ENCODE peak calls at places on chromosomes 12 and 14, in four cellular contexts. U is HCEC 1CT, Q is GM18507, E is GM04504. F is an unnamed sample.

GRCh38 chr12:47747596-47748506 is 10.8 kb downstream of the RAPGEF3 start:
- DNase-seq in U (no peak), Q (no peak), E (no peak), F (no peak)

GRCh38 chr14:56650075-56650474 is 70.5 kb downstream of the TMEM260 start:
- DNase-seq in U (no peak), Q (no peak), E (no peak), F (no peak)

GRCh38 chr14:88868558-88869159 is 44.2 kb downstream of the TTC8 start:
- DNase-seq in U (peak; percentile 12), Q (no peak), E (no peak), F (no peak)

GRCh38 chr14:91059576-91060471 is 617 bp downstream of the RPS6KA5 start:
- DNase-seq in U (no peak), Q (no peak), E (peak; percentile 20), F (peak; percentile 75)

GRCh38 chr14:53715390-53715730 is 241.3 kb downstream of the BMP4 start:
- DNase-seq in U (peak; percentile 33), Q (no peak), E (peak; percentile 1), F (no peak)

GRCh38 chr14:68976160-68977067 is 2.7 kb downstream of the ACTN1 start:
- DNase-seq in U (peak; percentile 45), Q (no peak), E (no peak), F (peak; percentile 42)

GRCh38 chr12:16350682-16351081 is 3.2 kb downstream of the MGST1 start:
- DNase-seq in U (peak; percentile 94), Q (no peak), E (peak; percentile 82), F (no peak)

GRCh38 chr14:104510794-104511611 is 68.6 kb upstream of the C14orf180 start:
- DNase-seq in U (no peak), Q (no peak), E (no peak), F (peak; percentile 89)

GRCh38 chr12:104275689-104276088 is 27.9 kb upstream of the EID3 start:
- DNase-seq in U (no peak), Q (no peak), E (no peak), F (no peak)

GRCh38 chr12:19026035-19026434 is 103.5 kb upstream of the PLEKHA5 start:
- DNase-seq in U (no peak), Q (no peak), E (no peak), F (no peak)

GRCh38 chr12:65728913-65729793 is 95.1 kb upstream of the HMGA2 start:
- DNase-seq in U (peak; percentile 32), Q (no peak), E (no peak), F (no peak)

GRCh38 chr14:67748312-67748711 is 46.6 kb downstream of the RDH12 start:
- DNase-seq in U (no peak), Q (no peak), E (no peak), F (no peak)

GRCh38 chr14:65631040-65631439 is 218.5 kb downstream of the FUT8 start:
- DNase-seq in U (no peak), Q (peak; percentile 2), E (no peak), F (no peak)

GRCh38 chr12:86600664-86601231 is 344.6 kb upstream of the MGAT4C start:
- DNase-seq in U (no peak), Q (no peak), E (no peak), F (no peak)

GRCh38 chr12:79020106-79020505 is 155.5 kb downstream of the SYT1 start:
- DNase-seq in U (peak; percentile 32), Q (no peak), E (no peak), F (peak; percentile 56)

GRCh38 chr14:72743626-72744025 is 150.3 kb downstream of the DPF3 start:
- DNase-seq in U (no peak), Q (no peak), E (no peak), F (peak; percentile 33)

GRCh38 chr12:48340891-48341290 is 9.8 kb downstream of the ZNF641 start:
- DNase-seq in U (no peak), Q (no peak), E (no peak), F (no peak)

GRCh38 chr12:28024231-28024995 is 51.9 kb upstream of the PTHLH start:
- DNase-seq in U (peak; percentile 74), Q (no peak), E (no peak), F (no peak)

GRCh38 chr12:70733385-70733784 is 96.2 kb upstream of the PTPRB start:
- DNase-seq in U (peak; percentile 60), Q (peak; percentile 38), E (peak; percentile 43), F (peak; percentile 38)

GRCh38 chr12:47610847-47611246 is 95.0 kb downstream of the RPAP3 start:
- DNase-seq in U (no peak), Q (no peak), E (no peak), F (no peak)

F was measured in BE2C.